ENCODE peak calls at places on chromosomes 1 and 21, in six cellular contexts. K, F, M, Q, S and U are unnamed samples.

GRCh38 chr1:94236630-94237290 is 624 bp downstream of the ARHGAP29 start:
- DNase-seq in S (peak; percentile 63), K (peak; percentile 52), M (peak; percentile 50), Q (no peak), F (no peak), U (peak; percentile 71)

GRCh38 chr21:36839123-36839522 is 127.3 kb downstream of the HLCS start:
- DNase-seq in Q (no peak), S (no peak), F (no peak), K (no peak), M (no peak), U (peak; percentile 64)

GRCh38 chr1:201470581-201470980 is 1.6 kb upstream of the PHLDA3 start:
- DNase-seq in K (no peak), S (no peak), F (no peak), M (no peak), Q (no peak), U (no peak)

GRCh38 chr1:6342031-6342430 is 51.5 kb downstream of the ACOT7 start:
- DNase-seq in S (no peak), M (no peak), Q (no peak), K (no peak), F (no peak), U (peak; percentile 27)

GRCh38 chr1:6006882-6007281 is 14.7 kb upstream of the NPHP4 start:
- DNase-seq in S (no peak), K (no peak), F (no peak), M (no peak), Q (no peak), U (no peak)

GRCh38 chr21:25639167-25639921 is at the start of gene JAM2:
- DNase-seq in M (no peak), K (no peak), Q (peak; percentile 50), S (no peak), F (no peak), U (peak; percentile 55)

GRCh38 chr1:46479744-46480350 is 9.8 kb upstream of the DMBX1 start:
- DNase-seq in S (no peak), Q (no peak), K (no peak), F (no peak), M (no peak), U (no peak)

GRCh38 chr1:118366296-118366695 is 181.3 kb upstream of the SPAG17 start:
- DNase-seq in F (no peak), K (no peak), Q (no peak), M (no peak), S (peak; percentile 9), U (peak; percentile 38)

GRCh38 chr1:26861286-26861701 is 1.7 kb upstream of the SFN start:
- DNase-seq in F (no peak), M (no peak), Q (no peak), K (no peak), S (peak; percentile 93), U (peak; percentile 56)

GRCh38 chr1:230285351-230285750 is 140.8 kb downstream of the PGBD5 start:
- DNase-seq in M (no peak), S (no peak), F (no peak), K (no peak), Q (no peak), U (no peak)

GRCh38 chr1:24898909-24899439 is 31.1 kb downstream of the RUNX3 start:
- DNase-seq in Q (no peak), K (peak; percentile 26), S (no peak), M (peak; percentile 9), F (no peak), U (no peak)

GRCh38 chr1:170872663-170873062 is 62.7 kb upstream of the MROH9 start:
- DNase-seq in M (no peak), K (no peak), Q (no peak), F (no peak), S (no peak), U (no peak)

GRCh38 chr1:42830631-42831030 is 13.4 kb upstream of the SVBP start:
- DNase-seq in Q (no peak), S (no peak), K (no peak), M (no peak), F (no peak), U (no peak)

GRCh38 chr1:230105754-230106625 is 39.0 kb downstream of the GALNT2 start:
- DNase-seq in F (no peak), M (no peak), S (peak; percentile 79), Q (peak; percentile 72), K (no peak), U (peak; percentile 95)

GRCh38 chr21:15825699-15826098 is 95.9 kb downstream of the USP25 start:
- DNase-seq in S (no peak), Q (no peak), M (no peak), K (no peak), F (no peak), U (no peak)

GRCh38 chr1:223730471-223730870 is 18.1 kb downstream of the CAPN2 start:
- DNase-seq in S (no peak), F (no peak), K (no peak), M (no peak), Q (no peak), U (no peak)

GRCh38 chr1:32686387-32686786 is 16.2 kb downstream of the SYNC start:
- DNase-seq in F (no peak), Q (no peak), K (no peak), M (no peak), S (no peak), U (no peak)

GRCh38 chr1:193176788-193177187 is 9.6 kb downstream of the B3GALT2 start:
- DNase-seq in F (no peak), K (no peak), M (no peak), Q (no peak), S (no peak), U (no peak)

GRCh38 chr1:230853736-230854135 is 14.6 kb downstream of the C1orf198 start:
- DNase-seq in M (no peak), Q (no peak), K (no peak), S (no peak), F (no peak), U (no peak)

GRCh38 chr1:27526569-27527222 is 36.7 kb upstream of the WASF2 start:
- DNase-seq in S (peak; percentile 55), Q (no peak), F (no peak), M (no peak), K (no peak), U (no peak)

GRCh38 chr21:28975401-28975800 is 17.3 kb downstream of the LTN1 start:
- DNase-seq in F (no peak), S (no peak), M (no peak), K (no peak), Q (no peak), U (peak; percentile 77)

GRCh38 chr1:207619833-207620572 is 24.9 kb upstream of the CR1L start:
- DNase-seq in F (no peak), M (no peak), S (peak; percentile 39), K (no peak), Q (no peak), U (peak; percentile 81)

GRCh38 chr1:246798606-246799496 is 74.6 kb downstream of the SCCPDH start:
- DNase-seq in Q (no peak), S (no peak), K (no peak), F (no peak), M (no peak), U (no peak)

GRCh38 chr1:6035719-6036118 is 10.0 kb upstream of the KCNAB2 start:
- DNase-seq in K (no peak), F (no peak), S (no peak), Q (no peak), M (no peak), U (no peak)

GRCh38 chr21:31161157-31161556 is 122.9 kb upstream of the KRTAP19-8 start:
- DNase-seq in M (no peak), K (no peak), F (no peak), S (peak; percentile 71), Q (no peak), U (peak; percentile 87)

GRCh38 chr1:228079013-228079412 is 3.5 kb upstream of the ARF1 start:
- DNase-seq in F (no peak), M (peak; percentile 7), S (no peak), Q (peak; percentile 10), K (no peak), U (no peak)

GRCh38 chr1:22709891-22710687 is 550 bp upstream of the EPHB2 start:
- DNase-seq in S (peak; percentile 19), K (no peak), Q (peak; percentile 68), M (no peak), F (no peak), U (peak; percentile 81)

GRCh38 chr1:208807446-208808117 is 563.4 kb upstream of the PLXNA2 start:
- DNase-seq in Q (no peak), S (peak; percentile 96), M (no peak), K (no peak), F (no peak), U (peak; percentile 29)

GRCh38 chr1:152325111-152325510 is at the start of gene FLG:
- DNase-seq in Q (no peak), F (no peak), M (no peak), K (no peak), S (peak; percentile 70), U (no peak)

GRCh38 chr1:152328801-152329391 is 3.9 kb upstream of the FLG start:
- DNase-seq in Q (no peak), S (no peak), M (no peak), F (no peak), K (no peak), U (peak; percentile 69)
- H3K9me3 ChIP-seq in Q (no peaks in the 10 kb centered on the region), S (no peaks in the 10 kb centered on the region), M (no peaks in the 10 kb centered on the region), F (no peaks in the 10 kb centered on the region), K (no peaks in the 10 kb centered on the region), U (no peaks in the 10 kb centered on the region)

GRCh38 chr1:159492575-159493323 is 43.1 kb downstream of the OR10J5 start:
- DNase-seq in M (no peak), Q (no peak), S (no peak), K (no peak), F (no peak), U (peak; percentile 71)
- H3K9me3 ChIP-seq in M (no peaks in the 10 kb centered on the region), Q (no peaks in the 10 kb centered on the region), S (no peaks in the 10 kb centered on the region), K (no peaks in the 10 kb centered on the region), F (no peaks in the 10 kb centered on the region), U (no peaks in the 10 kb centered on the region)

DNA sequence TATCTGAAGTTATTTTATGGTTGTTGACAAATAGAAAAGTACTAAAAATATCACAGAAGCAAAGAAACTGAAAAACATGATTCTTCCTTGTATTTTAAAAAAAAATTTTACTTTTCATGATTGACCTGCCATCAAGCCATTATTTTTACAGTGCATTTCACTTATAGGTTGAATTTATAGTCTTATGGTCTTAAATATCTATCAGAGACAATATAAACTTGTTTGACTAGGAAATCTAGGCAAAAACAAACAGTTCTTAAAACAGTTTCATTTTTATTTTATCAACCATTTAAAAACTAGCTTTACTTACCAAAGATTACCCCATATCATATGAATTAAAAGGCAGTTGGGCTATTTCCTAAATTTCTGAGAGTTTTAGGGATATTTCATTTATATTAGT is 59.2 kb downstream of the SLC16A1 start:
- DNase-seq in F (no peak), M (no peak), Q (no peak), S (no peak), K (no peak), U (no peak)
- H3K9me3 ChIP-seq in F (no peaks in the 10 kb centered on the region), M (peaks cover 8% of the 10 kb centered on the region), Q (no peaks in the 10 kb centered on the region), S (no peaks in the 10 kb centered on the region), K (peaks cover 9% of the 10 kb centered on the region), U (no peaks in the 10 kb centered on the region)

DNA sequence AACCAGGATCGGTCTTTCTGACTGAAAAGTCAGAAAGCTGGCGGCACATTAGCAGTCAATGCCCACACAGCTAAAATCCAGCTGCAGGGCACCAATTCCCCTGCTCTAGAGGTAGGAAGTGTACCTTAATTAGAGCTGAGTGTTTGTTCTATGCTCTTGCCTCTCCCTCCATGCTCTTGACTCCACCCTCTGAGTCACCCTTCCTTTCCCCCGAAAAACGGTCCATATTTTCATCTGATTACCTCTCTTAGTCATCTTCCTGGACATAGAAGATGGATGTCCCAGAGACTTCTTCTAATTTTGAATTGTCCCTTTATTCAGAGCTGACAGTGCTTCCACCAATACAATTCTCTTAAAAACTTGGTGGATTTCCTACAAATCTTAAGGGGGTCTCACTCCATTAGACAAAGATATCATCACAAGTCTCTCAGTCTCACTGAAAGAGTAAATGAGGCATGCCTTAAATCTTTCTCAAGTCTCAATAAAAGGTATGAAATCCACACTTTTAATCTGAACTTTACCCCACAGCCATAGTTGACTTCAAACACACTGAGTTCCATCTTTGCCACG is 44.1 kb upstream of the SLC19A1 start:
- DNase-seq in F (no peak), S (peak; percentile 15), Q (no peak), K (peak; percentile 3), M (no peak), U (no peak)
- H3K9me3 ChIP-seq in F (peaks cover 4% of the 10 kb centered on the region), S (peaks cover 9% of the 10 kb centered on the region), Q (no peaks in the 10 kb centered on the region), K (peaks cover 33% of the 10 kb centered on the region), M (peaks cover 18% of the 10 kb centered on the region), U (no peaks in the 10 kb centered on the region)